ENCODE peak calls at places on chromosomes 6 and 20, in five cellular contexts. One of them, this sample, is unnamed.

GRCh38 chr20:9609892-9610502 is 95.6 kb downstream of the LAMP5 start:
- DNase-seq in astrocyte of the spinal cord: peak
- DNase-seq in pons: peak
- DNase-seq in Peyer's patch: no peak
- DNase-seq in effector memory CD8-positive, alpha-beta T cell: no peak
- DNase-seq in this sample: no peak

GRCh38 chr20:53792946-53793536 is 199.4 kb upstream of the ZNF217 start:
- DNase-seq in effector memory CD8-positive, alpha-beta T cell: no peak
- DNase-seq in astrocyte of the spinal cord: no peak
- DNase-seq in Peyer's patch: no peak
- DNase-seq in pons: no peak
- DNase-seq in this sample: no peak

GRCh38 chr6:33203443-33204164 is 851 bp upstream of the HSD17B8 start:
- DNase-seq in astrocyte of the spinal cord: no peak
- DNase-seq in pons: no peak
- DNase-seq in Peyer's patch: no peak
- DNase-seq in effector memory CD8-positive, alpha-beta T cell: no peak
- DNase-seq in this sample: no peak

GRCh38 chr20:62236674-62236996 is 1.7 kb upstream of the OSBPL2 start:
- DNase-seq in Peyer's patch: no peak
- DNase-seq in astrocyte of the spinal cord: no peak
- DNase-seq in pons: no peak
- DNase-seq in effector memory CD8-positive, alpha-beta T cell: no peak
- DNase-seq in this sample: no peak

GRCh38 chr6:97462031-97462430 is 179.0 kb upstream of the MMS22L start:
- DNase-seq in Peyer's patch: no peak
- DNase-seq in pons: no peak
- DNase-seq in astrocyte of the spinal cord: no peak
- DNase-seq in effector memory CD8-positive, alpha-beta T cell: no peak
- DNase-seq in this sample: no peak

GRCh38 chr6:24883618-24884017 is 52.1 kb downstream of the RIPOR2 start:
- DNase-seq in astrocyte of the spinal cord: peak
- DNase-seq in Peyer's patch: no peak
- DNase-seq in pons: no peak
- DNase-seq in effector memory CD8-positive, alpha-beta T cell: no peak
- DNase-seq in this sample: no peak

GRCh38 chr6:158021814-158022748 is 40.4 kb downstream of the SYNJ2 start:
- DNase-seq in effector memory CD8-positive, alpha-beta T cell: no peak
- DNase-seq in astrocyte of the spinal cord: no peak
- DNase-seq in pons: no peak
- DNase-seq in Peyer's patch: peak
- DNase-seq in this sample: no peak

GRCh38 chr6:90787411-90787810 is 200.5 kb upstream of the MAP3K7 start:
- DNase-seq in Peyer's patch: no peak
- DNase-seq in effector memory CD8-positive, alpha-beta T cell: no peak
- DNase-seq in astrocyte of the spinal cord: no peak
- DNase-seq in pons: no peak
- DNase-seq in this sample: no peak

GRCh38 chr6:40997256-40997957 is 41.6 kb downstream of the UNC5CL start:
- DNase-seq in astrocyte of the spinal cord: peak
- DNase-seq in effector memory CD8-positive, alpha-beta T cell: no peak
- DNase-seq in Peyer's patch: no peak
- DNase-seq in pons: peak
- DNase-seq in this sample: no peak

GRCh38 chr6:4125933-4126864 is 9.2 kb downstream of the ECI2 start:
- DNase-seq in pons: no peak
- DNase-seq in astrocyte of the spinal cord: peak
- DNase-seq in Peyer's patch: no peak
- DNase-seq in effector memory CD8-positive, alpha-beta T cell: no peak
- DNase-seq in this sample: no peak

GRCh38 chr6:165181951-165182414 is 127.4 kb downstream of the C6orf118 start:
- DNase-seq in astrocyte of the spinal cord: peak
- DNase-seq in effector memory CD8-positive, alpha-beta T cell: no peak
- DNase-seq in pons: no peak
- DNase-seq in Peyer's patch: no peak
- DNase-seq in this sample: no peak

GRCh38 chr6:147033267-147033666 is 170.9 kb upstream of the STXBP5 start:
- DNase-seq in pons: no peak
- DNase-seq in astrocyte of the spinal cord: no peak
- DNase-seq in Peyer's patch: no peak
- DNase-seq in effector memory CD8-positive, alpha-beta T cell: no peak
- DNase-seq in this sample: no peak

GRCh38 chr6:41073968-41074691 is 1.4 kb downstream of the NFYA start:
- DNase-seq in effector memory CD8-positive, alpha-beta T cell: peak
- DNase-seq in pons: peak
- DNase-seq in astrocyte of the spinal cord: peak
- DNase-seq in Peyer's patch: no peak
- DNase-seq in this sample: no peak

GRCh38 chr6:50849016-50849748 is 30.5 kb downstream of the TFAP2B start:
- DNase-seq in pons: no peak
- DNase-seq in Peyer's patch: no peak
- DNase-seq in astrocyte of the spinal cord: no peak
- DNase-seq in effector memory CD8-positive, alpha-beta T cell: no peak
- DNase-seq in this sample: no peak

GRCh38 chr6:154690857-154691256 is 42.4 kb upstream of the SCAF8 start:
- DNase-seq in pons: no peak
- DNase-seq in effector memory CD8-positive, alpha-beta T cell: no peak
- DNase-seq in Peyer's patch: no peak
- DNase-seq in astrocyte of the spinal cord: no peak
- DNase-seq in this sample: no peak

GRCh38 chr6:57242505-57242904 is 20.4 kb upstream of the RAB23 start:
- DNase-seq in astrocyte of the spinal cord: peak
- DNase-seq in pons: no peak
- DNase-seq in effector memory CD8-positive, alpha-beta T cell: no peak
- DNase-seq in Peyer's patch: no peak
- DNase-seq in this sample: no peak

GRCh38 chr6:45609141-45609638 is 231.5 kb upstream of the SUPT3H start:
- DNase-seq in astrocyte of the spinal cord: peak
- DNase-seq in Peyer's patch: no peak
- DNase-seq in effector memory CD8-positive, alpha-beta T cell: no peak
- DNase-seq in pons: no peak
- DNase-seq in this sample: no peak

GRCh38 chr6:84026721-84027164 is 6.8 kb upstream of the MRAP2 start:
- DNase-seq in Peyer's patch: no peak
- DNase-seq in astrocyte of the spinal cord: no peak
- DNase-seq in effector memory CD8-positive, alpha-beta T cell: no peak
- DNase-seq in pons: no peak
- DNase-seq in this sample: no peak

GRCh38 chr6:168242111-168242510 is 77.5 kb downstream of the DACT2 start:
- DNase-seq in effector memory CD8-positive, alpha-beta T cell: no peak
- DNase-seq in astrocyte of the spinal cord: no peak
- DNase-seq in Peyer's patch: no peak
- DNase-seq in pons: no peak
- DNase-seq in this sample: no peak

GRCh38 chr20:32675223-32675975 is 1.7 kb upstream of the C20orf203 start:
- DNase-seq in astrocyte of the spinal cord: no peak
- DNase-seq in effector memory CD8-positive, alpha-beta T cell: no peak
- DNase-seq in pons: no peak
- DNase-seq in Peyer's patch: no peak
- DNase-seq in this sample: no peak

GRCh38 chr6:1576166-1576565 is 33.5 kb upstream of the FOXC1 start:
- DNase-seq in effector memory CD8-positive, alpha-beta T cell: no peak
- DNase-seq in astrocyte of the spinal cord: no peak
- DNase-seq in Peyer's patch: no peak
- DNase-seq in pons: no peak
- DNase-seq in this sample: no peak

GRCh38 chr6:73796881-73797280 is 100.9 kb downstream of the CD109 start:
- DNase-seq in pons: no peak
- DNase-seq in Peyer's patch: no peak
- DNase-seq in effector memory CD8-positive, alpha-beta T cell: no peak
- DNase-seq in astrocyte of the spinal cord: no peak
- DNase-seq in this sample: no peak

GRCh38 chr20:8156603-8157079 is 24.6 kb downstream of the PLCB1 start:
- DNase-seq in astrocyte of the spinal cord: peak
- DNase-seq in pons: no peak
- DNase-seq in Peyer's patch: no peak
- DNase-seq in effector memory CD8-positive, alpha-beta T cell: no peak
- DNase-seq in this sample: no peak

GRCh38 chr6:26172496-26172958 is 85.3 kb downstream of the HFE start:
- DNase-seq in effector memory CD8-positive, alpha-beta T cell: peak
- DNase-seq in astrocyte of the spinal cord: peak
- DNase-seq in pons: peak
- DNase-seq in Peyer's patch: no peak
- DNase-seq in this sample: no peak

GRCh38 chr20:38667417-38667956 is 56.8 kb upstream of the SLC32A1 start:
- DNase-seq in astrocyte of the spinal cord: no peak
- DNase-seq in effector memory CD8-positive, alpha-beta T cell: no peak
- DNase-seq in pons: no peak
- DNase-seq in Peyer's patch: no peak
- DNase-seq in this sample: no peak

GRCh38 chr6:593139-593906 is 63.6 kb downstream of the HUS1B start:
- DNase-seq in Peyer's patch: no peak
- DNase-seq in pons: peak
- DNase-seq in effector memory CD8-positive, alpha-beta T cell: peak
- DNase-seq in astrocyte of the spinal cord: peak
- DNase-seq in this sample: peak

GRCh38 chr20:54122189-54122588 is 51.6 kb downstream of the CYP24A1 start:
- DNase-seq in astrocyte of the spinal cord: peak
- DNase-seq in effector memory CD8-positive, alpha-beta T cell: no peak
- DNase-seq in Peyer's patch: no peak
- DNase-seq in pons: no peak
- DNase-seq in this sample: no peak

GRCh38 chr6:134303903-134304302 is 14.0 kb downstream of the SGK1 start:
- DNase-seq in Peyer's patch: no peak
- DNase-seq in effector memory CD8-positive, alpha-beta T cell: no peak
- DNase-seq in astrocyte of the spinal cord: no peak
- DNase-seq in pons: peak
- DNase-seq in this sample: no peak

GRCh38 chr20:38162878-38163875 is 1.9 kb downstream of the TGM2 start:
- DNase-seq in astrocyte of the spinal cord: no peak
- DNase-seq in pons: no peak
- DNase-seq in Peyer's patch: no peak
- DNase-seq in effector memory CD8-positive, alpha-beta T cell: no peak
- DNase-seq in this sample: no peak